ENCODE peak calls at places on chromosomes 4 and X, in five cellular contexts. One of them, this sample, is unnamed.

GRCh38 chr4:48109413-48110263 is 24.4 kb downstream of the TXK start:
- DNase-seq in adipocyte: peak
- DNase-seq in ovary: no peak
- DNase-seq in heart right ventricle: no peak
- DNase-seq in adrenal gland: no peak
- DNase-seq in this sample: peak

GRCh38 chr4:147960971-147961370 is 229.1 kb downstream of the ARHGAP10 start:
- DNase-seq in adipocyte: no peak
- DNase-seq in ovary: no peak
- DNase-seq in heart right ventricle: no peak
- DNase-seq in adrenal gland: no peak
- DNase-seq in this sample: no peak

GRCh38 chr4:6573986-6574746 is 823 bp upstream of the MAN2B2 start:
- DNase-seq in adipocyte: no peak
- DNase-seq in ovary: no peak
- DNase-seq in heart right ventricle: no peak
- DNase-seq in adrenal gland: no peak
- DNase-seq in this sample: no peak

GRCh38 chrX:136850441-136851175 is 29.9 kb downstream of the RBMX start:
- DNase-seq in adipocyte: peak
- DNase-seq in ovary: no peak
- DNase-seq in heart right ventricle: no peak
- DNase-seq in adrenal gland: no peak
- DNase-seq in this sample: no peak

GRCh38 chrX:39766882-39767281 is 330.9 kb downstream of the BCOR start:
- DNase-seq in adipocyte: no peak
- DNase-seq in ovary: no peak
- DNase-seq in heart right ventricle: peak
- DNase-seq in adrenal gland: peak
- DNase-seq in this sample: no peak

GRCh38 chr4:83334425-83335241 is at the start of gene HPSE:
- DNase-seq in adipocyte: peak
- DNase-seq in ovary: peak
- DNase-seq in heart right ventricle: peak
- DNase-seq in adrenal gland: peak
- DNase-seq in this sample: no peak

GRCh38 chr4:127500242-127500641 is 132.5 kb upstream of the INTU start:
- DNase-seq in adipocyte: no peak
- DNase-seq in ovary: no peak
- DNase-seq in heart right ventricle: no peak
- DNase-seq in adrenal gland: no peak
- DNase-seq in this sample: no peak

GRCh38 chr4:98603683-98604573 is 54.5 kb downstream of the TSPAN5 start:
- DNase-seq in adipocyte: no peak
- DNase-seq in ovary: no peak
- DNase-seq in heart right ventricle: no peak
- DNase-seq in adrenal gland: no peak
- DNase-seq in this sample: no peak

GRCh38 chr4:72314869-72315268 is 254.2 kb downstream of the ADAMTS3 start:
- DNase-seq in adipocyte: peak
- DNase-seq in ovary: no peak
- DNase-seq in heart right ventricle: no peak
- DNase-seq in adrenal gland: peak
- DNase-seq in this sample: no peak

GRCh38 chr4:81688085-81688484 is 216.4 kb upstream of the RASGEF1B start:
- DNase-seq in adipocyte: no peak
- DNase-seq in ovary: no peak
- DNase-seq in heart right ventricle: no peak
- DNase-seq in adrenal gland: no peak
- DNase-seq in this sample: no peak

GRCh38 chr4:148345509-148345908 is 96.7 kb downstream of the NR3C2 start:
- DNase-seq in adipocyte: no peak
- DNase-seq in ovary: no peak
- DNase-seq in heart right ventricle: no peak
- DNase-seq in adrenal gland: no peak
- DNase-seq in this sample: no peak

GRCh38 chrX:10031743-10032142 is 64.6 kb downstream of the CLDN34 start:
- DNase-seq in adipocyte: no peak
- DNase-seq in ovary: no peak
- DNase-seq in heart right ventricle: no peak
- DNase-seq in adrenal gland: no peak
- DNase-seq in this sample: no peak

GRCh38 chrX:45771560-45772340 is 571.1 kb upstream of the DIPK2B start:
- DNase-seq in adipocyte: peak
- DNase-seq in ovary: no peak
- DNase-seq in heart right ventricle: peak
- DNase-seq in adrenal gland: no peak
- DNase-seq in this sample: no peak
- H3K4me3 ChIP-seq in adipocyte: peak
- H3K4me3 ChIP-seq in ovary: no peak
- H3K4me3 ChIP-seq in heart right ventricle: peak
- H3K4me3 ChIP-seq in adrenal gland: no peak
- H3K4me3 ChIP-seq in this sample: peak

GRCh38 chr4:121380448-121381147 is at the start of gene QRFPR:
- DNase-seq in adipocyte: peak
- DNase-seq in ovary: no peak
- DNase-seq in heart right ventricle: peak
- DNase-seq in adrenal gland: no peak
- DNase-seq in this sample: no peak
- H3K4me3 ChIP-seq in adipocyte: peak
- H3K4me3 ChIP-seq in ovary: no peak
- H3K4me3 ChIP-seq in heart right ventricle: peak
- H3K4me3 ChIP-seq in adrenal gland: peak
- H3K4me3 ChIP-seq in this sample: no peak

GRCh38 chrX:133007458-133007857 is 49.0 kb upstream of the HS6ST2 start:
- DNase-seq in adipocyte: no peak
- DNase-seq in ovary: no peak
- DNase-seq in heart right ventricle: no peak
- DNase-seq in adrenal gland: no peak
- DNase-seq in this sample: no peak
- H3K4me3 ChIP-seq in adipocyte: no peak
- H3K4me3 ChIP-seq in ovary: no peak
- H3K4me3 ChIP-seq in heart right ventricle: no peak
- H3K4me3 ChIP-seq in adrenal gland: no peak
- H3K4me3 ChIP-seq in this sample: no peak

GRCh38 chrX:80022363-80023031 is 7.9 kb downstream of the TBX22 start:
- DNase-seq in adipocyte: no peak
- DNase-seq in ovary: no peak
- DNase-seq in heart right ventricle: no peak
- DNase-seq in adrenal gland: no peak
- DNase-seq in this sample: no peak
- H3K4me3 ChIP-seq in adipocyte: peak
- H3K4me3 ChIP-seq in ovary: no peak
- H3K4me3 ChIP-seq in heart right ventricle: peak
- H3K4me3 ChIP-seq in adrenal gland: no peak
- H3K4me3 ChIP-seq in this sample: peak

GRCh38 chrX:118117069-118117405 is 427 bp upstream of the KLHL13 start:
- DNase-seq in adipocyte: peak
- DNase-seq in ovary: no peak
- DNase-seq in heart right ventricle: no peak
- DNase-seq in adrenal gland: no peak
- DNase-seq in this sample: no peak
- H3K4me3 ChIP-seq in adipocyte: peak
- H3K4me3 ChIP-seq in ovary: peak
- H3K4me3 ChIP-seq in heart right ventricle: peak
- H3K4me3 ChIP-seq in adrenal gland: peak
- H3K4me3 ChIP-seq in this sample: peak

DNA sequence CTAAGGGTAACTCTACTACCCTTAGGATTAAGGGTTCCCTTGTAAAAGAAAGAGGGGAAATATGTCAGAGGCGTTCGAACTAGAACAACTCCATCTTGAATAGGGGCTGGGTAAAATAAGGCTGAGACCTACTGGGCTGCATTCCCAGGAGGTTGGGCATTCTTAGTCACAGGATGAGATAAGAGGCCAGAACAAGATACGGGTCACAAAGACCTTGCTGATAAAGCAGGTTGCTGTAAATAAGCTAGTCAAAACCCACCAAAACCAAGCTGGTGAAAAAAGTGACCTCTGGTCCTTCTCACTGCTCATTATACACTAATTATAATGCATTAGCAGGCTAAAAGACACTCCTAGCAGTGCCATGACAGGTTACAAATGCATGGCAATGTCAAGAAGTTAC is 922.0 kb downstream of the DMD start:
- DNase-seq in adipocyte: no peak
- DNase-seq in ovary: no peak
- DNase-seq in heart right ventricle: no peak
- DNase-seq in adrenal gland: peak
- DNase-seq in this sample: no peak
- H3K4me3 ChIP-seq in adipocyte: no peak
- H3K4me3 ChIP-seq in ovary: no peak
- H3K4me3 ChIP-seq in heart right ventricle: no peak
- H3K4me3 ChIP-seq in adrenal gland: no peak
- H3K4me3 ChIP-seq in this sample: no peak

This sample was measured in Panc1.